ENCODE peak calls at places on chromosomes 1 and 21, in seven cellular contexts. L is glutamatergic neuron; J is neural crest cell; Z is fibroblast of the aortic adventitia; O is coronary artery; Q is stimulated activated CD8-positive, alpha-beta memory T cell treated with anti-CD3 and anti-CD28 coated beads, Interleukin-7, amount 100 ng/mL, for 24 hours; Y is left lobe of liver. I is an unnamed sample.

GRCh38 chr1:228171221-228171891 is 5.8 kb downstream of the IBA57 start:
- DNase-seq in L (no peak), Q (no peak), J (no peak), O (no peak), Z (no peak), Y (no peak), I (no peak)

GRCh38 chr1:11062965-11063401 is 3.2 kb upstream of the SRM start:
- DNase-seq in L (no peak), Z (no peak), J (no peak), Q (no peak), Y (no peak), O (no peak), I (no peak)

GRCh38 chr1:119159096-119159495 is 18.6 kb upstream of the WARS2 start:
- DNase-seq in Y (no peak), Z (peak; percentile 78), J (no peak), Q (no peak), L (no peak), O (no peak), I (no peak)

GRCh38 chr1:114607223-114607622 is 25.8 kb upstream of the BCAS2 start:
- DNase-seq in Z (peak; percentile 27), L (no peak), O (no peak), J (no peak), Y (no peak), Q (no peak), I (no peak)

GRCh38 chr1:36354486-36354885 is 31.0 kb upstream of the EVA1B start:
- DNase-seq in Y (no peak), Q (no peak), Z (no peak), J (no peak), O (no peak), L (no peak), I (no peak)

GRCh38 chr1:108701176-108701849 is 9.2 kb downstream of the PRPF38B start:
- DNase-seq in J (no peak), Y (no peak), L (no peak), Q (no peak), O (no peak), Z (no peak), I (no peak)

GRCh38 chr1:15559189-15559815 is 25.5 kb downstream of the AGMAT start:
- DNase-seq in Q (no peak), Y (peak; percentile 61), L (no peak), J (no peak), O (no peak), Z (no peak), I (no peak)

GRCh38 chr1:116529199-116529616 is 41.6 kb downstream of the CD58 start:
- DNase-seq in O (no peak), L (no peak), Y (no peak), J (no peak), Z (peak; percentile 42), Q (no peak), I (no peak)

GRCh38 chr1:24961961-24962861 is 32.1 kb upstream of the RUNX3 start:
- DNase-seq in J (no peak), L (no peak), Z (no peak), Y (no peak), Q (no peak), O (no peak), I (peak; percentile 38)

GRCh38 chr21:24445517-24445916 is 1161.8 kb downstream of the MRPL39 start:
- DNase-seq in Z (no peak), Y (no peak), J (no peak), L (no peak), O (no peak), Q (no peak), I (no peak)

GRCh38 chr21:20999567-21000169 is 1.5 kb downstream of the NCAM2 start:
- DNase-seq in J (peak; percentile 56), Z (peak; percentile 80), Q (no peak), Y (no peak), L (peak; percentile 62), O (no peak), I (peak; percentile 72)

GRCh38 chr1:18302788-18303413 is 177.8 kb upstream of the KLHDC7A start:
- DNase-seq in Q (no peak), L (peak; percentile 62), Y (no peak), J (peak; percentile 11), O (no peak), Z (no peak), I (no peak)

I was measured in retina.